ENCODE peak calls at places on chromosome 6, in eight cellular contexts. W, M, J, Z, D, Y, G and F are unnamed samples.

GRCh38 chr6:138403324-138403800 is 661 bp upstream of the HEBP2 start:
- DNase-seq in W (peak; percentile 36), M (peak; percentile 28), J (peak; percentile 4), Z (peak; percentile 41), D (peak; percentile 69), Y (peak; percentile 72), G (peak; percentile 29), F (no peak)

GRCh38 chr6:150567360-150567759 is 32.3 kb upstream of the PLEKHG1 start:
- DNase-seq in W (no peak), M (no peak), J (no peak), Z (peak; percentile 37), D (peak; percentile 63), Y (no peak), G (no peak), F (no peak)

GRCh38 chr6:149169761-149170359 is 147.7 kb upstream of the TAB2 start:
- DNase-seq in W (no peak), M (no peak), J (no peak), Z (no peak), D (no peak), Y (no peak), G (no peak), F (no peak)

GRCh38 chr6:147154454-147154853 is 49.8 kb upstream of the STXBP5 start:
- DNase-seq in W (no peak), M (peak; percentile 47), J (no peak), Z (no peak), D (peak; percentile 24), Y (no peak), G (no peak), F (no peak)

GRCh38 chr6:19269341-19269898 is 567.8 kb upstream of the ID4 start:
- DNase-seq in W (no peak), M (no peak), J (no peak), Z (no peak), D (no peak), Y (no peak), G (no peak), F (no peak)

GRCh38 chr6:117908246-117909107 is 1.4 kb downstream of the SLC35F1 start:
- DNase-seq in W (no peak), M (no peak), J (no peak), Z (no peak), D (peak; percentile 29), Y (peak; percentile 55), G (peak; percentile 3), F (no peak)

GRCh38 chr6:139373928-139374356 is 506 bp downstream of the CITED2 start:
- DNase-seq in W (no peak), M (no peak), J (no peak), Z (no peak), D (no peak), Y (no peak), G (no peak), F (no peak)

GRCh38 chr6:21612067-21612745 is 18.7 kb downstream of the SOX4 start:
- DNase-seq in W (no peak), M (no peak), J (no peak), Z (no peak), D (no peak), Y (no peak), G (no peak), F (no peak)

GRCh38 chr6:106527979-106528378 is 101.3 kb downstream of the RTN4IP1 start:
- DNase-seq in W (no peak), M (no peak), J (no peak), Z (no peak), D (no peak), Y (no peak), G (no peak), F (no peak)

GRCh38 chr6:106415920-106416319 is 55.4 kb downstream of the CRYBG1 start:
- DNase-seq in W (no peak), M (no peak), J (no peak), Z (no peak), D (no peak), Y (no peak), G (no peak), F (no peak)

GRCh38 chr6:8085053-8085511 is 17.3 kb downstream of the EEF1E1 start:
- DNase-seq in W (peak; percentile 37), M (peak; percentile 47), J (no peak), Z (no peak), D (peak; percentile 54), Y (no peak), G (no peak), F (no peak)

GRCh38 chr6:124960757-124961467 is 1.3 kb upstream of the RNF217 start:
- DNase-seq in W (no peak), M (no peak), J (no peak), Z (no peak), D (no peak), Y (no peak), G (no peak), F (no peak)

GRCh38 chr6:168619560-168620314 is 178.8 kb downstream of the SMOC2 start:
- DNase-seq in W (no peak), M (no peak), J (peak; percentile 10), Z (no peak), D (no peak), Y (no peak), G (no peak), F (no peak)

GRCh38 chr6:112253505-112253841 is 894 bp downstream of the LAMA4 start:
- DNase-seq in W (no peak), M (no peak), J (no peak), Z (no peak), D (no peak), Y (no peak), G (no peak), F (no peak)

GRCh38 chr6:36655073-36655847 is 23.3 kb upstream of the CDKN1A start:
- DNase-seq in W (no peak), M (no peak), J (no peak), Z (no peak), D (no peak), Y (no peak), G (no peak), F (no peak)

GRCh38 chr6:51817832-51818231 is 269.6 kb downstream of the PKHD1 start:
- DNase-seq in W (no peak), M (no peak), J (no peak), Z (no peak), D (no peak), Y (no peak), G (no peak), F (no peak)

GRCh38 chr6:117418320-117418719 is 7.4 kb downstream of the ROS1 start:
- DNase-seq in W (no peak), M (no peak), J (no peak), Z (no peak), D (no peak), Y (no peak), G (no peak), F (no peak)

GRCh38 chr6:139204978-139205377 is 70.1 kb downstream of the HECA start:
- DNase-seq in W (no peak), M (no peak), J (no peak), Z (no peak), D (no peak), Y (no peak), G (no peak), F (no peak)

GRCh38 chr6:129507846-129508245 is 202.1 kb downstream of the ARHGAP18 start:
- DNase-seq in W (no peak), M (no peak), J (no peak), Z (no peak), D (no peak), Y (no peak), G (no peak), F (no peak)

GRCh38 chr6:104625536-104625935 is 234.2 kb downstream of the HACE1 start:
- DNase-seq in W (no peak), M (peak; percentile 28), J (no peak), Z (no peak), D (peak; percentile 44), Y (no peak), G (no peak), F (no peak)

GRCh38 chr6:21831531-21832291 is 238.2 kb downstream of the SOX4 start:
- DNase-seq in W (no peak), M (no peak), J (no peak), Z (no peak), D (no peak), Y (no peak), G (no peak), F (no peak)

GRCh38 chr6:26328265-26328844 is 36.6 kb upstream of the BTN3A2 start:
- DNase-seq in W (no peak), M (no peak), J (no peak), Z (no peak), D (no peak), Y (no peak), G (no peak), F (no peak)

GRCh38 chr6:101531538-101531937 is 138.0 kb downstream of the GRIK2 start:
- DNase-seq in W (no peak), M (no peak), J (no peak), Z (no peak), D (no peak), Y (no peak), G (no peak), F (no peak)

GRCh38 chr6:160520043-160520904 is 143.8 kb downstream of the LPA start:
- DNase-seq in W (peak; percentile 81), M (peak; percentile 47), J (peak; percentile 59), Z (peak; percentile 86), D (peak; percentile 82), Y (peak; percentile 86), G (peak; percentile 71), F (peak; percentile 20)

GRCh38 chr6:128280960-128281359 is 239.4 kb downstream of the PTPRK start:
- DNase-seq in W (no peak), M (no peak), J (no peak), Z (no peak), D (no peak), Y (no peak), G (no peak), F (no peak)

GRCh38 chr6:31493875-31494694 is 3.9 kb upstream of the MICB start:
- DNase-seq in W (peak; percentile 87), M (peak; percentile 68), J (peak; percentile 54), Z (peak; percentile 92), D (peak; percentile 86), Y (peak; percentile 82), G (peak; percentile 62), F (no peak)

GRCh38 chr6:129513471-129513870 is 196.5 kb downstream of the ARHGAP18 start:
- DNase-seq in W (no peak), M (no peak), J (no peak), Z (no peak), D (no peak), Y (no peak), G (no peak), F (no peak)

GRCh38 chr6:77401231-77401630 is 62.1 kb downstream of the HTR1B start:
- DNase-seq in W (no peak), M (no peak), J (no peak), Z (no peak), D (no peak), Y (no peak), G (no peak), F (no peak)

GRCh38 chr6:132513821-132514545 is 1.1 kb upstream of the STX7 start:
- DNase-seq in W (no peak), M (no peak), J (no peak), Z (no peak), D (no peak), Y (no peak), G (no peak), F (no peak)